ENCODE peak calls at places on chromosome 11, in seven cellular contexts. H is activated B cell treated with CpG ODN at 0.5 μM for 24 hours, X is fibroblast of mammary gland, W is ovary, O is psoas muscle, P is HFF-Myc, S is AG04450. D is an unnamed sample.

GRCh38 chr11:73177380-73178091 is 35.4 kb upstream of the FCHSD2 start:
- DNase-seq in O (peak; percentile 39), P (no peak), H (no peak), S (no peak), X (no peak), W (peak; percentile 60), D (no peak)

GRCh38 chr11:62464655-62465054 is 45.8 kb downstream of the SCGB1A1 start:
- DNase-seq in P (no peak), H (no peak), S (no peak), X (no peak), W (no peak), O (no peak), D (no peak)

GRCh38 chr11:8756201-8756600 is 73.6 kb downstream of the RPL27A start:
- DNase-seq in S (no peak), O (no peak), P (no peak), W (no peak), H (no peak), X (peak; percentile 42), D (no peak)

GRCh38 chr11:64763804-64764611 is 4.2 kb upstream of the PYGM start:
- DNase-seq in O (no peak), W (no peak), P (no peak), X (no peak), S (no peak), H (no peak), D (peak; percentile 16)

GRCh38 chr11:28628412-28628811 is 520.2 kb downstream of the METTL15 start:
- DNase-seq in H (no peak), O (no peak), S (no peak), X (no peak), W (no peak), P (no peak), D (no peak)

GRCh38 chr11:75262961-75263852 is 22.6 kb downstream of the TPBGL start:
- DNase-seq in X (no peak), W (peak; percentile 7), S (no peak), O (no peak), H (no peak), P (no peak), D (no peak)

GRCh38 chr11:22151795-22152194 is 41.1 kb upstream of the ANO5 start:
- DNase-seq in S (no peak), H (no peak), X (no peak), P (no peak), O (no peak), W (no peak), D (no peak)

GRCh38 chr11:72736452-72737069 is 15.6 kb downstream of the ARAP1 start:
- DNase-seq in O (peak; percentile 48), S (no peak), X (peak; percentile 70), H (peak; percentile 47), W (no peak), P (no peak), D (peak; percentile 53)

GRCh38 chr11:69431893-69432738 is 49.3 kb upstream of the LINC01488 start:
- DNase-seq in H (no peak), P (no peak), O (no peak), X (no peak), W (no peak), S (no peak), D (no peak)

GRCh38 chr11:43410394-43410793 is 51.7 kb downstream of the TTC17 start:
- DNase-seq in H (no peak), W (no peak), P (no peak), S (no peak), X (no peak), O (no peak), D (no peak)

GRCh38 chr11:118522571-118523072 is 4.7 kb upstream of the TTC36 start:
- DNase-seq in H (no peak), W (no peak), O (no peak), X (peak; percentile 36), S (no peak), P (no peak), D (no peak)

GRCh38 chr11:117979481-117980211 is 6.5 kb upstream of the IL10RA start:
- DNase-seq in X (no peak), W (no peak), H (no peak), P (no peak), O (no peak), S (no peak), D (peak; percentile 57)

GRCh38 chr11:43574949-43575915 is 105.3 kb upstream of the HSD17B12 start:
- DNase-seq in P (no peak), X (peak; percentile 77), S (peak; percentile 23), W (peak; percentile 65), O (no peak), H (no peak), D (peak; percentile 42)

GRCh38 chr11:2401436-2401984 is 960 bp downstream of the TSSC4 start:
- DNase-seq in O (no peak), X (no peak), P (no peak), H (no peak), S (no peak), W (peak; percentile 34), D (no peak)

GRCh38 chr11:69296890-69297224 is 2.9 kb downstream of the MYEOV start:
- DNase-seq in X (no peak), W (no peak), P (no peak), H (no peak), O (no peak), S (no peak), D (no peak)

GRCh38 chr11:44611687-44612437 is 46.4 kb downstream of the CD82 start:
- DNase-seq in P (no peak), H (peak; percentile 67), S (no peak), X (no peak), O (no peak), W (no peak), D (peak; percentile 68)

GRCh38 chr11:2387266-2387982 is 10.3 kb downstream of the CD81 start:
- DNase-seq in O (no peak), S (no peak), W (peak; percentile 54), X (peak; percentile 47), P (no peak), H (no peak), D (no peak)

GRCh38 chr11:78812513-78813293 is 238.0 kb upstream of the NARS2 start:
- DNase-seq in P (no peak), X (no peak), W (no peak), O (no peak), S (no peak), H (no peak), D (no peak)

GRCh38 chr11:103433380-103433779 is 324.2 kb downstream of the DYNC2H1 start:
- DNase-seq in S (peak; percentile 76), W (no peak), P (peak; percentile 44), H (no peak), O (no peak), X (peak; percentile 86), D (no peak)

GRCh38 chr11:25981998-25982397 is 349.9 kb upstream of the ANO3 start:
- DNase-seq in X (peak; percentile 84), W (peak; percentile 18), H (no peak), S (peak; percentile 62), O (no peak), P (peak; percentile 53), D (peak; percentile 22)

GRCh38 chr11:62553839-62554361 is 7.3 kb upstream of the AHNAK start:
- DNase-seq in H (no peak), X (peak; percentile 96), W (no peak), S (peak; percentile 51), P (no peak), O (peak; percentile 55), D (no peak)

GRCh38 chr11:122309262-122309925 is 193.4 kb upstream of the BLID start:
- DNase-seq in H (no peak), W (no peak), X (no peak), S (no peak), O (no peak), P (no peak), D (no peak)

GRCh38 chr11:117749541-117749910 is 47.5 kb downstream of the DSCAML1 start:
- DNase-seq in W (no peak), P (no peak), X (no peak), S (no peak), O (no peak), H (no peak), D (no peak)

GRCh38 chr11:9025101-9025850 is 21.5 kb upstream of the NRIP3 start:
- DNase-seq in O (no peak), S (no peak), W (no peak), H (no peak), P (no peak), X (no peak), D (no peak)

GRCh38 chr11:17012712-17013547 is 1.3 kb downstream of the PLEKHA7 start:
- DNase-seq in S (no peak), H (no peak), X (peak; percentile 93), O (peak; percentile 34), P (no peak), W (peak; percentile 60), D (peak; percentile 24)

GRCh38 chr11:113907155-113907554 is 2.6 kb downstream of the HTR3B start:
- DNase-seq in P (no peak), O (no peak), W (no peak), S (no peak), X (no peak), H (no peak), D (no peak)

GRCh38 chr11:127609025-127609788 is 608.6 kb upstream of the KIRREL3 start:
- DNase-seq in H (no peak), O (no peak), S (no peak), X (no peak), W (no peak), P (no peak), D (no peak)
- TF ChIP-seq CTCF in H (no peak), O (no peak), S (no peak), X (no peak), W (no peak), P (no peak), D (no peak)

GRCh38 chr11:86798988-86799387 is 1.4 kb upstream of the PRSS23 start:
- DNase-seq in X (peak; percentile 65), O (no peak), S (peak; percentile 30), P (no peak), H (no peak), W (no peak), D (no peak)
- TF ChIP-seq CTCF in X (no peak), O (no peak), S (no peak), P (no peak), H (no peak), W (no peak), D (no peak)

GRCh38 chr11:19952101-19952605 is 208.1 kb downstream of the DBX1 start:
- DNase-seq in O (no peak), H (no peak), W (no peak), P (no peak), X (no peak), S (no peak), D (no peak)

GRCh38 chr11:19953909-19954308 is 206.4 kb downstream of the DBX1 start:
- DNase-seq in H (no peak), X (peak; percentile 88), S (peak; percentile 62), O (no peak), P (no peak), W (no peak), D (no peak)

GRCh38 chr11:19954899-19955298 is 205.4 kb downstream of the DBX1 start:
- DNase-seq in S (no peak), P (no peak), W (no peak), X (peak; percentile 66), O (no peak), H (no peak), D (no peak)

GRCh38 chr11:19953342-19953741 is 206.9 kb downstream of the DBX1 start:
- DNase-seq in O (no peak), X (peak; percentile 87), W (no peak), P (no peak), S (no peak), H (no peak), D (no peak)

GRCh38 chr11:19951558-19952083 is 208.7 kb downstream of the DBX1 start:
- DNase-seq in P (no peak), X (peak; percentile 67), W (no peak), S (no peak), O (no peak), H (no peak), D (peak; percentile 40)
- TF ChIP-seq CTCF in P (peak; percentile 45), X (peak; percentile 60), W (peak; percentile 18), S (peak; percentile 71), O (peak; percentile 78), H (no peak), D (no peak)

GRCh38 chr11:85762226-85762625 is 48.7 kb downstream of the SYTL2 start:
- DNase-seq in X (peak; percentile 23), O (no peak), H (no peak), W (no peak), P (no peak), S (no peak), D (no peak)
- TF ChIP-seq CTCF in X (no peak), O (no peak), H (no peak), W (no peak), P (no peak), S (no peak), D (no peak)

D was measured in GM20000.